ENCODE peak calls at places on chromosomes 3 and 15, in five cellular contexts. U is GM23338; R is RWPE1; K is dorsolateral prefrontal cortex; Y is activated naive CD8-positive, alpha-beta T cell treated with anti-CD3 and anti-CD28 coated beads, Interleukin-2, amount 50 U/mL, for 16 hours. C is an unnamed sample.

GRCh38 chr3:99843590-99844260 is 26.1 kb downstream of the CMSS1 start:
- DNase-seq in U (no peak), R (no peak), K (no peak), Y (no peak), C (no peak)

GRCh38 chr3:11624161-11624560 is 19.6 kb downstream of the VGLL4 start:
- DNase-seq in U (no peak), R (no peak), K (no peak), Y (peak; percentile 53), C (no peak)

GRCh38 chr3:14143826-14144225 is 19.0 kb downstream of the TMEM43 start:
- DNase-seq in U (peak; percentile 21), R (peak; percentile 73), K (no peak), Y (no peak), C (no peak)

GRCh38 chr3:189304465-189305341 is 132.9 kb downstream of the TPRG1 start:
- DNase-seq in U (peak; percentile 47), R (peak; percentile 89), K (no peak), Y (no peak), C (no peak)

GRCh38 chr3:113947372-113948014 is at the start of gene ZDHHC23:
- DNase-seq in U (peak; percentile 76), R (peak; percentile 73), K (no peak), Y (no peak), C (no peak)

GRCh38 chr15:71294636-71295241 is 179.5 kb downstream of the THSD4 start:
- DNase-seq in U (no peak), R (peak; percentile 90), K (no peak), Y (no peak), C (no peak)

GRCh38 chr3:38966956-38967795 is 84.6 kb downstream of the SCN11A start:
- DNase-seq in U (no peak), R (no peak), K (no peak), Y (no peak), C (no peak)

GRCh38 chr3:158103131-158103955 is 2.9 kb downstream of the SHOX2 start:
- DNase-seq in U (peak; percentile 54), R (no peak), K (no peak), Y (no peak), C (no peak)

GRCh38 chr15:42065008-42065407 is 29.4 kb downstream of the PLA2G4D start:
- DNase-seq in U (no peak), R (no peak), K (peak; percentile 68), Y (no peak), C (peak; percentile 40)

GRCh38 chr3:195221015-195221853 is 49.7 kb downstream of the XXYLT1 start:
- DNase-seq in U (no peak), R (no peak), K (no peak), Y (no peak), C (no peak)

GRCh38 chr3:70726966-70727365 is 414.5 kb upstream of the MDFIC2 start:
- DNase-seq in U (no peak), R (no peak), K (no peak), Y (no peak), C (no peak)

GRCh38 chr15:83659011-83659811 is 5.3 kb downstream of the ADAMTSL3 start:
- DNase-seq in U (no peak), R (no peak), K (no peak), Y (no peak), C (no peak)

GRCh38 chr3:38392604-38393163 is 46.1 kb downstream of the XYLB start:
- DNase-seq in U (no peak), R (no peak), K (no peak), Y (no peak), C (no peak)

GRCh38 chr3:114974387-114974786 is 172.7 kb downstream of the ZBTB20 start:
- DNase-seq in U (no peak), R (no peak), K (no peak), Y (no peak), C (no peak)